ENCODE peak calls at places on chromosomes 5 and 9, in four cellular contexts. U is K562, F is transverse colon, D is SK-N-SH. K is an unnamed sample.

GRCh38 chr5:102418531-102418930 is 80.3 kb downstream of the SLCO6A1 start:
- DNase-seq in U (no peak), D (peak; percentile 3), F (no peak), K (no peak)

GRCh38 chr9:92538541-92538940 is 2.8 kb upstream of the ECM2 start:
- DNase-seq in U (no peak), F (no peak), D (no peak), K (no peak)

GRCh38 chr9:68705636-68706578 is 867 bp downstream of the PIP5K1B start:
- DNase-seq in F (peak; percentile 67), D (peak; percentile 31), U (peak; percentile 56), K (no peak)

GRCh38 chr9:120885968-120886367 is 9.0 kb upstream of the PHF19 start:
- DNase-seq in F (no peak), U (no peak), D (peak; percentile 50), K (no peak)

GRCh38 chr9:114250235-114250568 is 72.7 kb upstream of the ORM1 start:
- DNase-seq in U (no peak), D (peak; percentile 88), F (peak; percentile 55), K (no peak)

GRCh38 chr5:64292611-64293215 is 127.1 kb downstream of the RNF180 start:
- DNase-seq in F (no peak), D (no peak), U (no peak), K (no peak)

GRCh38 chr5:62412549-62413329 is at the start of gene IPO11:
- DNase-seq in F (peak; percentile 99), U (peak; percentile 100), D (peak; percentile 96), K (peak; percentile 99)

GRCh38 chr5:66230551-66230950 is 86.5 kb downstream of the SREK1 start:
- DNase-seq in D (no peak), F (no peak), U (no peak), K (no peak)

GRCh38 chr9:99720455-99721050 is 101.1 kb upstream of the NR4A3 start:
- DNase-seq in D (no peak), F (no peak), U (no peak), K (no peak)

DNA sequence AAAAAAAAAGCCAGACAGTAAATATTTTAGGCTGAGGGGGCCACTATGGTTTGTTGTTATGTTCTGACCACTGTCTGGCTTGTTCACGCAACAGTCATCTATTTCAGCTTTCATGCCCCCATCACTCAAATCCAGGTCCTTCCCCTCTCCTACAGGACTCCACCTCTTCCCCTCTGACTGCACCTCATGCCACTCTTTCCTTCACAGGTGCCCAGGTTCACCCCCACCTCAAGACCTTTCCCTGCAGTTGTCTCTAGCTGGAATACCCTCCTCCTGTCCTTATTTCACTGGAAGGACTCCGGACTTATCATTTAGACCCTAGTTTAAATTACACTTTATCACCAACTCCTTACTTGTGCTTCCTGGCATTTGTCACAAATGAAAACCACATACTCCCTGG is 3.4 kb downstream of the RPS14 start:
- DNase-seq in U (no peak), D (no peak), F (no peak), K (peak; percentile 46)
- TF ChIP-seq POLR2AphosphoS5 in U (no peak), D (no peak), F (no peak), K (no peak)

GRCh38 chr5:178453224-178453623 is 137.0 kb downstream of the COL23A1 start:
- DNase-seq in F (no peak), D (no peak), U (peak; percentile 67), K (peak; percentile 58)

GRCh38 chr5:178445534-178445933 is 144.7 kb downstream of the COL23A1 start:
- DNase-seq in U (no peak), D (no peak), F (no peak), K (no peak)

GRCh38 chr5:178450121-178450631 is 140.0 kb downstream of the COL23A1 start:
- DNase-seq in F (no peak), U (peak; percentile 63), D (no peak), K (peak; percentile 56)

GRCh38 chr5:178454308-178454707 is 135.9 kb downstream of the COL23A1 start:
- DNase-seq in D (peak; percentile 50), F (no peak), U (no peak), K (no peak)

DNA sequence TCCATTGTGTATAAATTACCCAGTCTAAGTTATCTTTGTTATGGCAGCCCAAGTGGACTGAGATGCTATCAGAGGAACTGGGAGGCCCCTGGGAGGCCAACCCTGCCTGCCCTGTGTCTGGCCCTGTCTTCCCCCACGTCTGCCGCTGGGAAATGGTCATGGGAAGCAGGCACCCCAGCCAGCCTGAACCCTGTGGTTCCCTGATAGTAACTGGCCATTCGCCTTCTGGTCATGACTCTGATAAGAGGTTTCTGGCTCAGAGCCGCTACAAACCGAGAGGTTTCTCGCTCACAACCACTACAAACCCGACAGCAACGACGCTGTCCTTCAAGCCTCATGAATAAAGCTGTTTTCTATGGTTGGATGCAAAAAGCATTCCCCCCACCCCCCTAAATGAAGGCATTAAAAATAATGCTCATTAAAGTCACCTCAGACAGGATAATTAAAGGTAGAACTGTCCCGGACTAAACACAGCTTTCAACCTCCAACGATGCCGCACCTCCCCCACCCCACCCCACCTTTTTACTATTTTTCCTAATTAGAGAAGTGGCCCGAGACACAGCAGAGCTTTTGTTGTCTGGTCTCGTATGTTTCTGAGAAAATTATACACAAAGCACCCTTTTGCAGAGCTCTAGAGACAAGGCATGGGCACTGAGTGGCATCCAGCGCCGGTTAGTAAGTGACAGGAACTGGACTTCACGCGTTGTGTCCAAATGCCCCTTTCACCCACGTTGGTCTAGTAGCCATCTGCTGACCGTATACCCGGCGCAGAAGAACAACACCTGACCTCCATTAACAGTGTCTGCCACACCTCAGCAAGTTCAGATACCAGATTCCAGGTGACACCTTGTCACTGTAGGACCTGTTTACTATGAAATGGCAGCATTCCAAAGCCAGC is 140.8 kb downstream of the COL23A1 start:
- DNase-seq in F (no peak), U (peak; percentile 97), D (peak; percentile 89), K (peak; percentile 27)
- H3K4me3 ChIP-seq in F (no peak overlapping the region), U (peak overlapping the region; percentile 1), D (peak overlapping the region; percentile 17), K (no peak overlapping the region)

GRCh38 chr5:181263633-181264032 is 2.7 kb upstream of the TRIM52 start:
- DNase-seq in F (no peak), D (no peak), U (no peak), K (no peak)
- TF ChIP-seq POLR2AphosphoS5 in F (no peak), D (no peak), U (no peak), K (no peak)

DNA sequence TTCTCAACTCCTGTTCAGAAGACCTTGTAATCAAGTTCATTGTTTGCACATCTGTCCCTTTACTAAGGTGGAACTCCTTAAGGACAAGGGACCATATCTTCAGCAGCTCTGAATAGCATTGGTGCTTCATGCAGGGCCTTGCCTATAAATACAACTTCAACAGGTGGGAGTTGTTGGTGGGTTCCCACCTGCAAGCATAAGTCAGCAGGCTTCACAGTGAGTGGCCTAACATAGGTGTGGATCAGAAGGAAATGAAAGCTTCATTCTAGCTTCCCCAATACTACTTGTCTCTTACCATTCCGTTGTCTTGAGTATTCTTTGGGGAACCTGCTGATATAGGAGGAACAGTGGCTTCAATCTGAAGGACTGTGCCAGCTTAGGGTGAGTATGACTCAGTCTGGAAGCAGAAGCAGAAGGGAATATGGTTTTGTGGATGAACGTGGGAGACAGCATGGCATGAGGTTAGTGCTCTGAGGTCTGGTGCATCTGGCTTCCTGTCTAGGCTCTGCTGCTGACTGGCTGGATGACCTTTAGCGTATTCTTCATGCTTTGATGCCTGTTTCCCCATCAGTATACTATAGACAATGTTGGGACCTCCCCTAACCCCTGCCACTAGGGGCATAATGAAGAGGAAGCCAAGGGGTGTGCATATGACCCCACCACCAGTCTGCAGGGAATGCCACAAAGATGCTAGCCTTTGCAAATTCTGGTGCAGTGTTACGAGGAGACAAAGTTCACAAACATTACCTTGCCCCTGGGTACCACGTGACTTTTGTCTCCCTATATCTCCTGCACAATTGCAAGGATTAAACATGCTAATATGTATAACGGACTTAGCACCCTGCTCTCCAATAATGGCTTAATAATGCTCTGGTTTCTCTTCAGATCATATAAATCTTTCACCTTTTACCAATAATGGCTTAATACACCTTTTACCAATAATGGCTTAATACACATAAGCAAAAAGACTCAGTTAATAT is 192.3 kb downstream of the PALM2AKAP2 start:
- DNase-seq in D (no peak), U (no peak), F (no peak), K (no peak)
- H3K4me3 ChIP-seq in D (no peak overlapping the region), U (no peak overlapping the region), F (no peak overlapping the region), K (no peak overlapping the region)

GRCh38 chr9:123039617-123040219 is 6.3 kb downstream of the GPR21 start:
- DNase-seq in U (no peak), D (no peak), F (no peak), K (no peak)
- TF ChIP-seq POLR2AphosphoS5 in U (no peak), D (no peak), F (no peak), K (no peak)